ENCODE peak calls at places on chromosomes 3 and 15, in four cellular contexts. T is activated CD8-positive, alpha-beta T cell treated with anti-CD3 and anti-CD28 coated beads for 36 hours; Y is upper lobe of right lung; X is sciatic nerve. P is an unnamed sample.
A peak's percentile ranks its signal among the peaks of the same experiment; 100 is the strongest.

GRCh38 chr3:6147883-6148282 is 713.0 kb upstream of the GRM7 start:
- ATAC-seq in T (no peak), Y (no peak), X (no peak), P (no peak)

GRCh38 chr15:97745481-97746071 is 214.9 kb upstream of the ARRDC4 start:
- ATAC-seq in T (peak; percentile 49), Y (no peak), X (no peak), P (no peak)

GRCh38 chr15:68400066-68400456 is 31.9 kb downstream of the ITGA11 start:
- ATAC-seq in T (peak; percentile 21), Y (no peak), X (no peak), P (no peak)

GRCh38 chr3:5238545-5238944 is 51.0 kb downstream of the EDEM1 start:
- ATAC-seq in T (peak; percentile 34), Y (no peak), X (no peak), P (no peak)

GRCh38 chr3:192915306-192915705 is 2.4 kb downstream of the MB21D2 start:
- ATAC-seq in T (no peak), Y (no peak), X (no peak), P (no peak)

GRCh38 chr3:153252963-153253362 is 90.9 kb downstream of the RAP2B start:
- ATAC-seq in T (no peak), Y (no peak), X (no peak), P (no peak)

GRCh38 chr15:52567886-52568568 is 803 bp downstream of the ARPP19 start:
- ATAC-seq in T (peak; percentile 48), Y (peak; percentile 55), X (no peak), P (peak; percentile 42)

GRCh38 chr15:69129026-69129385 is 31.4 kb upstream of the GLCE start:
- ATAC-seq in T (no peak), Y (peak; percentile 33), X (peak; percentile 66), P (no peak)

GRCh38 chr3:13051066-13051465 is 22.2 kb downstream of the IQSEC1 start:
- ATAC-seq in T (no peak), Y (peak; percentile 17), X (no peak), P (no peak)

GRCh38 chr15:70461992-70462391 is 301.4 kb downstream of the UACA start:
- ATAC-seq in T (no peak), Y (no peak), X (no peak), P (no peak)

GRCh38 chr3:195260286-195260905 is 10.6 kb downstream of the XXYLT1 start:
- ATAC-seq in T (peak; percentile 12), Y (peak; percentile 42), X (peak; percentile 72), P (peak; percentile 1)

GRCh38 chr3:187739125-187739560 is 6.1 kb downstream of the BCL6 start:
- ATAC-seq in T (no peak), Y (no peak), X (peak; percentile 0), P (no peak)

GRCh38 chr15:32928876-32929275 is 211.1 kb downstream of the GREM1 start:
- ATAC-seq in T (no peak), Y (no peak), X (no peak), P (no peak)

GRCh38 chr3:118554148-118554819 is 480.4 kb downstream of the IGSF11 start:
- ATAC-seq in T (no peak), Y (no peak), X (no peak), P (no peak)

GRCh38 chr3:25826510-25826909 is 36.6 kb downstream of the OXSM start:
- ATAC-seq in T (no peak), Y (no peak), X (no peak), P (no peak)

GRCh38 chr3:30775070-30775469 is 119.4 kb downstream of the GADL1 start:
- ATAC-seq in T (no peak), Y (no peak), X (no peak), P (no peak)

GRCh38 chr3:140501770-140502364 is 176.0 kb upstream of the TRIM42 start:
- ATAC-seq in T (no peak), Y (no peak), X (peak; percentile 18), P (no peak)

GRCh38 chr15:69017978-69018377 is 3.5 kb downstream of the NOX5 start:
- ATAC-seq in T (no peak), Y (peak; percentile 56), X (no peak), P (no peak)

GRCh38 chr3:60542981-60543380 is 708.3 kb downstream of the FHIT start:
- ATAC-seq in T (no peak), Y (no peak), X (no peak), P (no peak)

GRCh38 chr3:54712539-54712938 is 215.3 kb downstream of the LRTM1 start:
- ATAC-seq in T (no peak), Y (no peak), X (no peak), P (no peak)

GRCh38 chr15:91887921-91888373 is 34.4 kb downstream of the SLCO3A1 start:
- ATAC-seq in T (no peak), Y (no peak), X (peak; percentile 64), P (no peak)

GRCh38 chr15:60844431-60845174 is 365.7 kb upstream of the ICE2 start:
- ATAC-seq in T (peak; percentile 65), Y (peak; percentile 25), X (no peak), P (no peak)

GRCh38 chr3:191366675-191367074 is 36.3 kb upstream of the UTS2B start:
- ATAC-seq in T (no peak), Y (no peak), X (no peak), P (no peak)

GRCh38 chr3:73547427-73548036 is 77.2 kb downstream of the PDZRN3 start:
- ATAC-seq in T (no peak), Y (no peak), X (peak; percentile 86), P (no peak)

GRCh38 chr15:62153228-62153627 is 11.9 kb downstream of the C2CD4B start:
- ATAC-seq in T (peak; percentile 95), Y (no peak), X (no peak), P (no peak)

GRCh38 chr3:85054579-85054978 is 95.8 kb downstream of the CADM2 start:
- ATAC-seq in T (no peak), Y (peak; percentile 39), X (no peak), P (no peak)

GRCh38 chr15:50390549-50391264 is 33.5 kb upstream of the USP8 start:
- ATAC-seq in T (no peak), Y (peak; percentile 52), X (peak; percentile 59), P (peak; percentile 90)

GRCh38 chr3:115301364-115301860 is 154.3 kb upstream of the ZBTB20 start:
- ATAC-seq in T (no peak), Y (no peak), X (no peak), P (no peak)

GRCh38 chr15:92143765-92144164 is 249.9 kb upstream of the ST8SIA2 start:
- ATAC-seq in T (no peak), Y (peak; percentile 37), X (no peak), P (no peak)

GRCh38 chr3:98798820-98799219 is 35.7 kb downstream of the ST3GAL6 start:
- ATAC-seq in T (no peak), Y (no peak), X (no peak), P (no peak)

GRCh38 chr15:89136818-89137772 is 48.8 kb downstream of the ABHD2 start:
- ATAC-seq in T (peak; percentile 60), Y (no peak), X (peak; percentile 37), P (no peak)

GRCh38 chr3:108202080-108202479 is 20.1 kb downstream of the IFT57 start:
- ATAC-seq in T (peak; percentile 45), Y (no peak), X (no peak), P (peak; percentile 59)

GRCh38 chr15:36358094-36358961 is 221.1 kb upstream of the CDIN1 start:
- ATAC-seq in T (no peak), Y (no peak), X (no peak), P (no peak)

GRCh38 chr3:57820479-57820878 is 64.4 kb downstream of the SLMAP start:
- ATAC-seq in T (no peak), Y (no peak), X (no peak), P (no peak)

GRCh38 chr3:195854628-195855300 is 43.0 kb upstream of the MUC4 start:
- ATAC-seq in T (no peak), Y (peak; percentile 49), X (no peak), P (no peak)

GRCh38 chr15:79923068-79923514 is 26.3 kb upstream of the MTHFS start:
- ATAC-seq in T (peak; percentile 55), Y (peak; percentile 81), X (peak; percentile 81), P (peak; percentile 75)

GRCh38 chr15:70023769-70024491 is 73.8 kb downstream of the TLE3 start:
- ATAC-seq in T (no peak), Y (peak; percentile 68), X (peak; percentile 92), P (no peak)

GRCh38 chr15:63940956-63941620 is 105.2 kb downstream of the DAPK2 start:
- ATAC-seq in T (no peak), Y (no peak), X (no peak), P (no peak)

GRCh38 chr15:49627407-49627877 is 6.6 kb downstream of the DTWD1 start:
- ATAC-seq in T (no peak), Y (no peak), X (no peak), P (no peak)